ENCODE peak calls at places on chromosomes 6 and 20, in eight cellular contexts. E is bronchial epithelial cell, F is cardiac fibroblast, J is PC-3, G is AG04450, T is NB4, S is OCI-LY7, P is fibroblast of mammary gland. Z is an unnamed sample.

GRCh38 chr20:32960222-32960518 is 44.1 kb downstream of the SUN5 start:
- DNase-seq in T (no peak), F (no peak), P (no peak), S (no peak), J (no peak), E (no peak), G (no peak), Z (no peak)

GRCh38 chr6:53603381-53604121 is 58.6 kb upstream of the GCLC start:
- DNase-seq in S (no peak), F (peak), E (no peak), G (peak), P (peak), J (peak), T (no peak), Z (no peak)

GRCh38 chr20:25336561-25337422 is 53.8 kb downstream of the ABHD12 start:
- DNase-seq in S (no peak), J (peak), F (peak), P (peak), T (peak), G (no peak), E (peak), Z (no peak)

GRCh38 chr20:59925894-59926293 is 7.5 kb downstream of the SYCP2 start:
- DNase-seq in P (no peak), T (no peak), E (no peak), G (no peak), S (no peak), J (peak), F (no peak), Z (no peak)

GRCh38 chr6:84027340-84028183 is 6.0 kb upstream of the MRAP2 start:
- DNase-seq in E (peak), G (no peak), F (peak), P (peak), S (no peak), T (no peak), J (peak), Z (no peak)

GRCh38 chr20:31819083-31819784 is at the start of gene MYLK2:
- DNase-seq in E (no peak), G (no peak), F (no peak), P (no peak), T (no peak), S (no peak), J (no peak), Z (no peak)

GRCh38 chr6:28789553-28790083 is 134.2 kb downstream of the TRIM27 start:
- DNase-seq in E (peak), T (peak), F (peak), G (no peak), S (peak), P (peak), J (peak), Z (peak)

GRCh38 chr6:169723991-169724553 is at the start of gene PHF10:
- DNase-seq in P (no peak), F (peak), S (peak), T (peak), J (no peak), E (no peak), G (no peak), Z (peak)

GRCh38 chr6:13431059-13431656 is 56.2 kb downstream of the GFOD1 start:
- DNase-seq in P (no peak), J (no peak), E (no peak), S (no peak), T (no peak), F (no peak), G (no peak), Z (peak)

GRCh38 chr6:142845624-142846458 is 99.1 kb downstream of the HIVEP2 start:
- DNase-seq in G (no peak), J (peak), P (peak), F (peak), S (peak), E (no peak), T (peak), Z (peak)

GRCh38 chr6:146546440-146546839 is 2.8 kb downstream of the RAB32 start:
- DNase-seq in E (peak), P (peak), J (peak), S (no peak), F (peak), T (peak), G (peak), Z (no peak)

GRCh38 chr6:144152334-144152900 is 2.1 kb downstream of the STX11 start:
- DNase-seq in F (no peak), G (no peak), T (no peak), S (no peak), E (peak), J (no peak), P (no peak), Z (no peak)

GRCh38 chr6:27478141-27478705 is 5.3 kb upstream of the ZNF184 start:
- DNase-seq in E (peak), F (peak), S (no peak), P (peak), T (peak), G (peak), J (peak), Z (peak)

GRCh38 chr6:161407581-161407980 is 133.7 kb upstream of the AGPAT4 start:
- DNase-seq in F (peak), T (no peak), S (no peak), P (peak), G (peak), E (peak), J (peak), Z (peak)

GRCh38 chr20:18705490-18705889 is 108.1 kb upstream of the SCP2D1 start:
- DNase-seq in J (no peak), F (peak), T (no peak), P (peak), S (no peak), E (no peak), G (peak), Z (no peak)

GRCh38 chr6:163132050-163132750 is 282.3 kb upstream of the QKI start:
- DNase-seq in P (peak), S (no peak), T (no peak), E (no peak), J (no peak), F (no peak), G (no peak), Z (no peak)

GRCh38 chr6:117829594-117830319 is 77.3 kb upstream of the SLC35F1 start:
- DNase-seq in P (peak), S (no peak), T (peak), G (no peak), E (peak), J (peak), F (peak), Z (peak)

GRCh38 chr6:118650500-118651281 is 700 bp downstream of the CEP85L start:
- DNase-seq in G (no peak), T (peak), J (peak), F (peak), S (peak), P (peak), E (peak), Z (peak)

GRCh38 chr6:12336121-12336971 is 46.2 kb downstream of the EDN1 start:
- DNase-seq in F (no peak), J (no peak), P (no peak), E (no peak), G (no peak), S (no peak), T (no peak), Z (peak)

GRCh38 chr20:52754366-52754765 is 217.8 kb upstream of the TSHZ2 start:
- DNase-seq in F (no peak), E (no peak), J (no peak), S (no peak), G (no peak), P (peak), T (no peak), Z (no peak)

GRCh38 chr6:129653229-129653628 is 56.7 kb downstream of the ARHGAP18 start:
- DNase-seq in E (no peak), G (no peak), J (no peak), T (no peak), P (no peak), S (no peak), F (no peak), Z (no peak)

GRCh38 chr6:28643017-28643740 is 117.5 kb downstream of the GPX5 start:
- DNase-seq in S (no peak), F (peak), P (peak), J (peak), T (peak), G (peak), E (peak), Z (peak)

GRCh38 chr20:49569403-49570115 is 1.6 kb upstream of the PTGIS start:
- DNase-seq in T (no peak), S (no peak), P (no peak), J (no peak), F (peak), E (no peak), G (no peak), Z (no peak)

GRCh38 chr6:133774356-133774755 is 114.6 kb upstream of the TCF21 start:
- DNase-seq in E (peak), G (no peak), T (peak), P (peak), F (peak), S (no peak), J (peak), Z (no peak)

GRCh38 chr20:37350655-37351574 is 5.0 kb downstream of the SRC start:
- DNase-seq in G (no peak), P (peak), S (no peak), E (no peak), J (no peak), F (no peak), T (no peak), Z (no peak)

GRCh38 chr6:33771342-33772113 is 17.4 kb downstream of the LEMD2 start:
- DNase-seq in F (peak), S (peak), T (peak), P (peak), G (peak), J (peak), E (peak), Z (peak)

GRCh38 chr6:33769248-33769821 is 19.6 kb downstream of the LEMD2 start:
- DNase-seq in G (no peak), P (no peak), E (no peak), S (no peak), J (no peak), T (no peak), F (no peak), Z (no peak)

GRCh38 chr6:33770116-33770832 is 18.7 kb downstream of the LEMD2 start:
- DNase-seq in T (no peak), S (no peak), E (no peak), G (no peak), F (no peak), J (no peak), P (no peak), Z (no peak)

GRCh38 chr6:33772114-33772830 is 16.7 kb downstream of the LEMD2 start:
- DNase-seq in T (no peak), P (no peak), F (no peak), S (no peak), G (no peak), E (peak), J (no peak), Z (no peak)

DNA sequence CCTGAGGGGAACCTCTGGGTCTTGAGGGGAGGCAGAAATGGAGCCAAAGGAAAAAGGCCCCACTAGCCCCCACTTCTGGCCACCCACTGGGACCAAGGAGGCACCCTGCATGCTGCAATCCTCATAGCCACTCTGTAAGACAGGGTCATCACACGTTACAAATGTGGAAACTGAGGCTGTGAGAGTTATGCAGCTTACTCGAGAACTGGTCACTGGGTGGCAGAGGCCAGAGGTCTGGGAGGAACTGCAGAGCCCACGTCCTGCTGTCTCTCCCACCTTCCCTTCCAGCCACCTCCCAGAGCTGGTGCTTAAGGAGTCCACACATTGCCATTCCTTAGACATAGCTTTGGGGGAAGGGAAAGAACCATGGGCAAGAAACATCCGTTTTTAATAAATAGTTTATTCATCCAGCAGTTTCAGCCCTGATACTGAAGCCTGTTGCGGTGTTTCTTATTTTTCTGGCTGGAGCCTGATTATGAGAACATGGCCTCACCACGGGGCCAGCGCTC is 18.0 kb downstream of the LEMD2 start:
- DNase-seq in J (no peak), G (no peak), S (no peak), E (no peak), P (no peak), T (no peak), F (no peak), Z (no peak)
- H3K4me3 ChIP-seq in J (no peak), G (peak), S (no peak), E (no peak), P (no peak), T (no peak), F (no peak), Z (no peak)

GRCh38 chr6:96547654-96548053 is 15.3 kb upstream of the FHL5 start:
- DNase-seq in G (no peak), F (no peak), T (no peak), S (no peak), E (no peak), J (no peak), P (no peak), Z (no peak)

GRCh38 chr6:96545882-96546281 is 17.0 kb upstream of the FHL5 start:
- DNase-seq in T (no peak), G (no peak), J (no peak), S (no peak), F (no peak), E (no peak), P (no peak), Z (no peak)

GRCh38 chr6:96537726-96538125 is 16.1 kb downstream of the UFL1 start:
- DNase-seq in T (no peak), J (no peak), P (no peak), G (no peak), F (no peak), E (no peak), S (no peak), Z (no peak)

GRCh38 chr6:96542702-96543101 is 20.2 kb upstream of the FHL5 start:
- DNase-seq in T (no peak), E (peak), P (peak), F (peak), J (peak), G (no peak), S (peak), Z (peak)
- TF ChIP-seq CTCF in T (no peak), E (no peak), P (peak), F (peak), J (peak), G (peak), S (peak), Z (peak)

GRCh38 chr6:125781307-125781868 is 9.4 kb upstream of the NCOA7 start:
- DNase-seq in S (no peak), F (no peak), G (no peak), T (no peak), E (no peak), J (peak), P (peak), Z (peak)
- H3K4me3 ChIP-seq in S (peak), F (peak), G (peak), T (peak), E (peak), J (peak), P (peak), Z (peak)

GRCh38 chr20:57464642-57465211 is 60.2 kb downstream of the CTCFL start:
- DNase-seq in S (peak), J (peak), T (peak), E (peak), G (no peak), F (peak), P (peak), Z (peak)
- TF ChIP-seq CTCF in S (peak), J (peak), T (peak), E (peak), G (peak), F (peak), P (no peak), Z (peak)

GRCh38 chr6:37536462-37537225 is 37.0 kb upstream of the CCDC167 start:
- DNase-seq in P (no peak), T (no peak), F (no peak), G (no peak), J (no peak), S (no peak), E (no peak), Z (no peak)
- H3K4me3 ChIP-seq in P (no peak), T (no peak), F (no peak), G (no peak), J (peak), S (no peak), E (no peak), Z (no peak)

Z was measured in GM12865.